ENCODE peak calls at places on chromosomes 16 and 17, in ten cellular contexts. I is IMR-90; X is right cardiac atrium; Y is activated CD8-positive, alpha-beta memory T cell treated with anti-CD3 and anti-CD28 coated beads, Interleukin-2, amount 10 ng/mL, durations not matched to agents 7 days and 5 days; N is naive thymus-derived CD4-positive, alpha-beta T cell; D is activated T-cell treated with anti-CD3 and anti-CD28 coated beads, Interleukin-2, amount 50 U/mL, for 72 hours; H is effector memory CD8-positive, alpha-beta T cell; E is naive thymus-derived CD8-positive, alpha-beta T cell; J is body of pancreas; R is SK-N-SH treated with all-trans-retinoic acid at 6 μM for 48 hours. P is an unnamed sample.

GRCh38 chr16:77298638-77299360 is 99.6 kb downstream of the SYCE1L start:
- ATAC-seq in E (no peak), N (no peak), H (no peak), I (peak; percentile 96), Y (no peak), R (peak; percentile 92), J (no peak), X (peak; percentile 47), D (no peak), P (no peak)

GRCh38 chr16:410516-411178 is 9.0 kb downstream of the DECR2 start:
- ATAC-seq in X (no peak), D (no peak), Y (no peak), I (no peak), E (no peak), R (no peak), H (no peak), J (no peak), N (no peak), P (no peak)

GRCh38 chr17:82450357-82451106 is at the start of gene CYBC1:
- ATAC-seq in N (peak; percentile 91), H (peak; percentile 63), Y (peak; percentile 86), R (peak; percentile 94), X (peak; percentile 96), D (peak; percentile 79), E (peak; percentile 62), J (peak; percentile 98), I (peak; percentile 95), P (peak; percentile 94)

GRCh38 chr16:12061336-12062055 is 85.0 kb downstream of the SNX29 start:
- ATAC-seq in E (no peak), H (no peak), R (no peak), X (no peak), J (no peak), I (no peak), Y (no peak), D (no peak), N (no peak), P (no peak)

GRCh38 chr16:27405546-27406451 is 3.8 kb downstream of the IL21R start:
- ATAC-seq in E (no peak), X (peak; percentile 23), H (no peak), D (peak; percentile 28), N (no peak), R (no peak), J (no peak), Y (peak; percentile 11), I (peak; percentile 21), P (no peak)

GRCh38 chr16:27264151-27264550 is 4.4 kb downstream of the NSMCE1 start:
- ATAC-seq in R (peak; percentile 45), I (peak; percentile 67), H (no peak), N (no peak), D (no peak), Y (no peak), X (no peak), E (no peak), J (no peak), P (peak; percentile 69)

GRCh38 chr17:65467156-65467555 is 94.3 kb downstream of the AXIN2 start:
- ATAC-seq in Y (no peak), X (no peak), D (no peak), E (no peak), J (no peak), R (no peak), N (no peak), H (no peak), I (no peak), P (no peak)

GRCh38 chr17:76529643-76530488 is 7.6 kb downstream of the CYGB start:
- ATAC-seq in I (peak; percentile 67), J (peak; percentile 33), E (no peak), H (no peak), D (no peak), N (no peak), R (peak; percentile 42), Y (no peak), X (peak; percentile 84), P (peak; percentile 73)

GRCh38 chr16:63876096-63876495 is 1245.8 kb downstream of the CDH11 start:
- ATAC-seq in Y (no peak), X (peak; percentile 72), E (no peak), R (no peak), I (no peak), H (no peak), N (no peak), D (no peak), J (no peak), P (peak; percentile 81)

GRCh38 chr17:40417258-40417608 is 463 bp downstream of the TOP2A start:
- ATAC-seq in X (no peak), E (peak; percentile 2), I (peak; percentile 7), J (no peak), Y (no peak), H (peak; percentile 9), D (peak; percentile 33), N (no peak), R (peak; percentile 30), P (no peak)

GRCh38 chr16:9012848-9013507 is 49.3 kb upstream of the USP7 start:
- ATAC-seq in D (no peak), X (no peak), E (no peak), H (no peak), I (peak; percentile 52), N (no peak), R (no peak), J (no peak), Y (no peak), P (no peak)

GRCh38 chr16:51636913-51637743 is 486.1 kb upstream of the SALL1 start:
- ATAC-seq in H (no peak), X (peak; percentile 16), Y (no peak), J (no peak), E (no peak), N (no peak), D (no peak), I (no peak), R (peak; percentile 75), P (no peak)

GRCh38 chr16:56777533-56777932 is 47.6 kb downstream of the NUP93 start:
- ATAC-seq in Y (no peak), I (no peak), X (no peak), R (no peak), E (no peak), N (no peak), H (no peak), J (no peak), D (no peak), P (no peak)

GRCh38 chr17:78725448-78726021 is 56.5 kb downstream of the CYTH1 start:
- ATAC-seq in D (peak; percentile 92), Y (peak; percentile 81), X (no peak), R (no peak), N (peak; percentile 61), E (peak; percentile 71), I (no peak), J (peak; percentile 24), H (peak; percentile 79), P (no peak)